ENCODE peak calls at places on chromosomes 12 and 14, in ten cellular contexts. L is AG09319, Z is epithelial cell of esophagus, T is astrocyte of the spinal cord, D is Calu3, O is HFF-Myc, K is astrocyte, A is RWPE1, Q is A549, W is GM20000. G is an unnamed sample.

GRCh38 chr14:35701531-35701930 is 107.6 kb downstream of the RALGAPA1 start:
- DNase-seq in L (no peak), Z (no peak), T (no peak), D (no peak), O (no peak), K (no peak), A (no peak), Q (no peak), W (no peak), G (no peak)

GRCh38 chr12:96810057-96810456 is 97.0 kb upstream of the NEDD1 start:
- DNase-seq in L (no peak), Z (peak), T (peak), D (no peak), O (no peak), K (peak), A (no peak), Q (no peak), W (no peak), G (no peak)

GRCh38 chr14:53692451-53693330 is 263.9 kb downstream of the BMP4 start:
- DNase-seq in L (no peak), Z (no peak), T (no peak), D (no peak), O (no peak), K (no peak), A (no peak), Q (no peak), W (no peak), G (no peak)

GRCh38 chr14:34113051-34113511 is 162.2 kb upstream of the EGLN3 start:
- DNase-seq in L (peak), Z (peak), T (peak), D (peak), O (no peak), K (peak), A (peak), Q (peak), W (no peak), G (peak)

GRCh38 chr14:85415015-85415712 is 114.8 kb upstream of the FLRT2 start:
- DNase-seq in L (peak), Z (peak), T (peak), D (no peak), O (peak), K (peak), A (peak), Q (peak), W (no peak), G (peak)

GRCh38 chr12:129028824-129029223 is 175.5 kb downstream of the GLT1D1 start:
- DNase-seq in L (no peak), Z (no peak), T (no peak), D (no peak), O (no peak), K (no peak), A (no peak), Q (no peak), W (no peak), G (no peak)

GRCh38 chr14:44995196-44995595 is 33.2 kb downstream of the TOGARAM1 start:
- DNase-seq in L (no peak), Z (no peak), T (no peak), D (no peak), O (no peak), K (no peak), A (no peak), Q (no peak), W (no peak), G (no peak)

GRCh38 chr14:64943556-64943955 is 1.0 kb upstream of the GPX2 start:
- DNase-seq in L (no peak), Z (no peak), T (no peak), D (no peak), O (no peak), K (no peak), A (no peak), Q (no peak), W (no peak), G (no peak)

GRCh38 chr12:132162508-132163031 is 18.3 kb downstream of the NOC4L start:
- DNase-seq in L (peak), Z (peak), T (peak), D (peak), O (no peak), K (peak), A (no peak), Q (no peak), W (no peak), G (peak)

GRCh38 chr14:34978444-34978843 is 4.3 kb upstream of the SRP54 start:
- DNase-seq in L (no peak), Z (no peak), T (no peak), D (no peak), O (no peak), K (no peak), A (no peak), Q (no peak), W (no peak), G (no peak)

GRCh38 chr14:96811265-96811664 is 14.1 kb downstream of the VRK1 start:
- DNase-seq in L (peak), Z (peak), T (peak), D (no peak), O (no peak), K (peak), A (peak), Q (no peak), W (no peak), G (no peak)

GRCh38 chr14:37924622-37925021 is 283.1 kb upstream of the SSTR1 start:
- DNase-seq in L (no peak), Z (no peak), T (no peak), D (no peak), O (no peak), K (no peak), A (no peak), Q (no peak), W (no peak), G (no peak)

GRCh38 chr12:71865166-71865713 is 25.7 kb downstream of the TBC1D15 start:
- DNase-seq in L (peak), Z (peak), T (peak), D (no peak), O (peak), K (peak), A (peak), Q (no peak), W (no peak), G (peak)

GRCh38 chr14:55752580-55753365 is 172.8 kb downstream of the KTN1 start:
- DNase-seq in L (peak), Z (peak), T (peak), D (peak), O (peak), K (peak), A (peak), Q (peak), W (no peak), G (peak)

GRCh38 chr12:75360920-75361319 is 26.4 kb downstream of the GLIPR1L1 start:
- DNase-seq in L (no peak), Z (no peak), T (no peak), D (no peak), O (no peak), K (no peak), A (no peak), Q (no peak), W (no peak), G (no peak)

GRCh38 chr12:30970559-30971202 is 44.1 kb downstream of the TSPAN11 start:
- DNase-seq in L (peak), Z (peak), T (no peak), D (peak), O (no peak), K (no peak), A (no peak), Q (no peak), W (no peak), G (no peak)

GRCh38 chr14:45222485-45223262 is 30.3 kb downstream of the MIS18BP1 start:
- DNase-seq in L (no peak), Z (no peak), T (no peak), D (no peak), O (no peak), K (no peak), A (no peak), Q (no peak), W (peak), G (no peak)

GRCh38 chr12:100398307-100398706 is 41.4 kb downstream of the SLC17A8 start:
- DNase-seq in L (no peak), Z (no peak), T (no peak), D (no peak), O (no peak), K (no peak), A (no peak), Q (no peak), W (no peak), G (no peak)

GRCh38 chr12:106386836-106387555 is 29.4 kb downstream of the POLR3B start:
- DNase-seq in L (no peak), Z (peak), T (peak), D (no peak), O (no peak), K (peak), A (no peak), Q (no peak), W (no peak), G (no peak)

GRCh38 chr14:90510208-90510607 is 113.4 kb downstream of the CALM1 start:
- DNase-seq in L (no peak), Z (peak), T (no peak), D (peak), O (no peak), K (no peak), A (peak), Q (no peak), W (no peak), G (no peak)

GRCh38 chr14:59422069-59422881 is 42.9 kb downstream of the GPR135 start:
- DNase-seq in L (no peak), Z (no peak), T (no peak), D (no peak), O (no peak), K (no peak), A (no peak), Q (no peak), W (peak), G (no peak)

GRCh38 chr12:14394317-14395058 is 29.0 kb downstream of the ATF7IP start:
- DNase-seq in L (no peak), Z (peak), T (peak), D (peak), O (peak), K (peak), A (peak), Q (peak), W (peak), G (peak)

GRCh38 chr14:106737025-106737424 is 1210.6 kb downstream of the TMEM121 start:
- DNase-seq in L (no peak), Z (no peak), T (no peak), D (no peak), O (no peak), K (no peak), A (no peak), Q (no peak), W (no peak), G (no peak)

GRCh38 chr14:106733771-106734170 is 1207.4 kb downstream of the TMEM121 start:
- DNase-seq in L (no peak), Z (no peak), T (no peak), D (no peak), O (no peak), K (no peak), A (no peak), Q (no peak), W (no peak), G (no peak)

DNA sequence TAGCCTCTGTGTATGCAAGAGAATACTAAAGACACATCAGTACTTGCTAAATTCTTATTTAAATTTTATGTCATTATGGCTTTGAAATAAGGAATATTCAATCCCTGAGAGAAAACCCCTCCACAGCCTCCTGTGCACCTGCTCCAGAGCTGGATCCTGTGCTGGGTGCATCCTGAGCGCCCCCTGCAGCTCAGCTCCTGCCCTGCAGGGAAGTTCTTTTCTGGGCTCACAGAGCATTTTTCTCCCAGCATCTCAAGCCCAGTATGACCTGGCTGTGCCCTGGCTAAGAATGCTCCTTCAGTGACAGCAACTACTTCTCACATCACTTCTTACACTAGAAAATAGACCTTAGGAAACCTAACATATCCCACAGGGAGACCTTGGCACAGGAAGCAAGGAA is 1211.7 kb downstream of the TMEM121 start:
- DNase-seq in L (no peak), Z (no peak), T (no peak), D (no peak), O (no peak), K (no peak), A (no peak), Q (no peak), W (no peak), G (no peak)
- TF ChIP-seq CTCF in L (no peak), Z (no peak), T (no peak), D (no peak), O (no peak), K (no peak), A (no peak), Q (no peak), W (no peak), G (no peak)

DNA sequence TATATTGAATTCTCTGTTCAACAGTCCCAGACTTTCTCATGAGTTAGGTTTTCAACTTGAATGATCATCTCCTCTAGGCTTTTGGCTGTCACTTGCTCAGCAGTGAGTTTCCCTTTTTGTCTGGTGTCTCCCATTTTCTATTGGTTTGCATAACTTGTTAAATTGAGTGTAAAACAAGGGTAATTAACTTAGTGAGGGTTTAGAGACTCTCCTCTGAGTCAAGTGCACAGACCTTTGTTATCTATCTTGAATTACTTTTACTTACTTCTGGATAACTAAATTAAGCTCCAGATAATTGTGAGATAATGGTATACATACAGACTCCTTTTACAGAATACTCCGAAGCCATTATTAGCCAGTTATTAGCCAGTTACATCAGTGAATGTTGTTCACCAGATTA is 22.0 kb downstream of the MLXIP start:
- DNase-seq in L (no peak), Z (no peak), T (no peak), D (no peak), O (no peak), K (no peak), A (no peak), Q (no peak), W (no peak), G (no peak)
- TF ChIP-seq CTCF in L (no peak), Z (no peak), T (no peak), D (no peak), O (no peak), K (no peak), A (no peak), Q (no peak), W (no peak), G (no peak)

GRCh38 chr14:47539065-47539464 is 136.3 kb downstream of the MDGA2 start:
- DNase-seq in L (no peak), Z (no peak), T (peak), D (peak), O (no peak), K (no peak), A (no peak), Q (no peak), W (no peak), G (peak)
- TF ChIP-seq CTCF in L (no peak), Z (no peak), T (peak), D (no peak), O (no peak), K (peak), A (no peak), Q (peak), W (no peak), G (peak)

GRCh38 chr14:105458010-105458409 is 16.6 kb upstream of the CRIP2 start:
- DNase-seq in L (no peak), Z (no peak), T (no peak), D (no peak), O (no peak), K (no peak), A (no peak), Q (no peak), W (no peak), G (no peak)

GRCh38 chr14:105455086-105455640 is 19.5 kb upstream of the CRIP2 start:
- DNase-seq in L (no peak), Z (no peak), T (no peak), D (no peak), O (no peak), K (no peak), A (no peak), Q (no peak), W (no peak), G (no peak)

GRCh38 chr14:105458571-105458970 is 16.1 kb upstream of the CRIP2 start:
- DNase-seq in L (no peak), Z (no peak), T (no peak), D (no peak), O (no peak), K (no peak), A (no peak), Q (no peak), W (no peak), G (no peak)

GRCh38 chr14:105455766-105456660 is 18.6 kb upstream of the CRIP2 start:
- DNase-seq in L (no peak), Z (no peak), T (no peak), D (no peak), O (no peak), K (no peak), A (no peak), Q (no peak), W (no peak), G (no peak)

GRCh38 chr14:105456736-105457703 is 17.6 kb upstream of the CRIP2 start:
- DNase-seq in L (no peak), Z (no peak), T (no peak), D (no peak), O (no peak), K (no peak), A (no peak), Q (no peak), W (no peak), G (no peak)
- TF ChIP-seq CTCF in L (no peak), Z (no peak), T (no peak), D (no peak), O (no peak), K (no peak), A (no peak), Q (no peak), W (no peak), G (no peak)